ENCODE peak calls at places on chromosome 7, in six cellular contexts. Z, R, J, M, F and B are unnamed samples.

GRCh38 chr7:36787933-36788378 is 63.7 kb upstream of the AOAH start:
- DNase-seq in Z (no peak), R (peak), J (no peak), M (no peak), F (peak), B (no peak)

GRCh38 chr7:89283311-89283710 is 487.8 kb upstream of the TEX47 start:
- DNase-seq in Z (no peak), R (no peak), J (no peak), M (no peak), F (no peak), B (no peak)

GRCh38 chr7:109945820-109946518 is 1145.0 kb upstream of the LRRN3 start:
- DNase-seq in Z (no peak), R (no peak), J (no peak), M (no peak), F (no peak), B (no peak)

GRCh38 chr7:16514729-16515128 is 11.9 kb upstream of the LRRC72 start:
- DNase-seq in Z (no peak), R (no peak), J (no peak), M (no peak), F (no peak), B (no peak)

GRCh38 chr7:84529480-84530205 is 335.1 kb upstream of the SEMA3A start:
- DNase-seq in Z (no peak), R (no peak), J (peak), M (no peak), F (peak), B (peak)

GRCh38 chr7:27784399-27785053 is 44.6 kb downstream of the TAX1BP1 start:
- DNase-seq in Z (peak), R (peak), J (no peak), M (no peak), F (peak), B (no peak)

GRCh38 chr7:124263232-124263827 is 230.5 kb upstream of the TMEM229A start:
- DNase-seq in Z (no peak), R (no peak), J (no peak), M (no peak), F (no peak), B (no peak)

GRCh38 chr7:70104243-70104642 is 506.0 kb downstream of the AUTS2 start:
- DNase-seq in Z (no peak), R (no peak), J (no peak), M (no peak), F (no peak), B (no peak)

GRCh38 chr7:68185641-68186040 is 1189.0 kb downstream of the TYW1 start:
- DNase-seq in Z (peak), R (no peak), J (no peak), M (no peak), F (peak), B (no peak)

GRCh38 chr7:17679427-17679826 is 260.9 kb downstream of the SNX13 start:
- DNase-seq in Z (no peak), R (no peak), J (no peak), M (no peak), F (no peak), B (no peak)

GRCh38 chr7:21256310-21256877 is 171.5 kb upstream of the SP4 start:
- DNase-seq in Z (peak), R (peak), J (peak), M (no peak), F (peak), B (no peak)

GRCh38 chr7:42831051-42831952 is 80.6 kb downstream of the C7orf25 start:
- DNase-seq in Z (no peak), R (no peak), J (peak), M (peak), F (peak), B (peak)

GRCh38 chr7:44515595-44516268 is 25.3 kb upstream of the NUDCD3 start:
- DNase-seq in Z (no peak), R (no peak), J (no peak), M (no peak), F (no peak), B (no peak)

GRCh38 chr7:22129819-22130580 is 184.3 kb upstream of the CDCA7L start:
- DNase-seq in Z (no peak), R (no peak), J (no peak), M (no peak), F (no peak), B (no peak)

GRCh38 chr7:2964208-2964607 is 79.5 kb downstream of the CARD11 start:
- DNase-seq in Z (no peak), R (no peak), J (no peak), M (no peak), F (no peak), B (no peak)

GRCh38 chr7:132211971-132212370 is 364.3 kb downstream of the PLXNA4 start:
- DNase-seq in Z (peak), R (no peak), J (no peak), M (no peak), F (no peak), B (no peak)

GRCh38 chr7:108335264-108335918 is 120.8 kb downstream of the NRCAM start:
- DNase-seq in Z (no peak), R (no peak), J (no peak), M (no peak), F (no peak), B (no peak)

GRCh38 chr7:80659120-80660055 is 20.9 kb downstream of the CD36 start:
- DNase-seq in Z (peak), R (no peak), J (no peak), M (no peak), F (peak), B (no peak)

GRCh38 chr7:139673230-139673629 is 104.6 kb downstream of the HIPK2 start:
- DNase-seq in Z (peak), R (no peak), J (no peak), M (peak), F (no peak), B (no peak)

GRCh38 chr7:47549397-47549796 is 32.5 kb downstream of the TNS3 start:
- DNase-seq in Z (no peak), R (no peak), J (no peak), M (no peak), F (no peak), B (no peak)

GRCh38 chr7:84950836-84951235 is 236.0 kb downstream of the SEMA3D start:
- DNase-seq in Z (no peak), R (no peak), J (no peak), M (no peak), F (no peak), B (no peak)

GRCh38 chr7:158280467-158281154 is 307.0 kb downstream of the PTPRN2 start:
- DNase-seq in Z (no peak), R (no peak), J (no peak), M (no peak), F (no peak), B (no peak)

GRCh38 chr7:104931181-104931781 is 82.7 kb upstream of the KMT2E start:
- DNase-seq in Z (peak), R (no peak), J (no peak), M (peak), F (no peak), B (no peak)

GRCh38 chr7:29854257-29854938 is 48.1 kb downstream of the WIPF3 start:
- DNase-seq in Z (no peak), R (no peak), J (no peak), M (no peak), F (peak), B (no peak)

GRCh38 chr7:24920702-24921679 is 59.0 kb downstream of the OSBPL3 start:
- DNase-seq in Z (no peak), R (no peak), J (no peak), M (no peak), F (no peak), B (no peak)

GRCh38 chr7:22025075-22025474 is 79.4 kb upstream of the CDCA7L start:
- DNase-seq in Z (no peak), R (no peak), J (no peak), M (no peak), F (no peak), B (no peak)

GRCh38 chr7:158759245-158759614 is 54.6 kb upstream of the NCAPG2 start:
- DNase-seq in Z (no peak), R (no peak), J (no peak), M (no peak), F (no peak), B (no peak)

GRCh38 chr7:66283003-66283920 is 78.1 kb downstream of the TPST1 start:
- DNase-seq in Z (no peak), R (no peak), J (peak), M (no peak), F (no peak), B (peak)

GRCh38 chr7:100949227-100949930 is at the start of gene MUC3A:
- DNase-seq in Z (no peak), R (no peak), J (no peak), M (peak), F (peak), B (no peak)

GRCh38 chr7:2711895-2712675 is 24.1 kb downstream of the AMZ1 start:
- DNase-seq in Z (no peak), R (no peak), J (no peak), M (no peak), F (no peak), B (no peak)

GRCh38 chr7:122736183-122736582 is 33.5 kb upstream of the RNF148 start:
- DNase-seq in Z (no peak), R (no peak), J (no peak), M (no peak), F (no peak), B (no peak)

GRCh38 chr7:37089972-37090371 is 358.7 kb downstream of the ELMO1 start:
- DNase-seq in Z (no peak), R (no peak), J (no peak), M (no peak), F (no peak), B (no peak)

GRCh38 chr7:22631730-22632129 is 95.3 kb upstream of the IL6 start:
- DNase-seq in Z (no peak), R (no peak), J (no peak), M (no peak), F (no peak), B (no peak)

GRCh38 chr7:128042027-128042426 is 10.8 kb upstream of the LRRC4 start:
- DNase-seq in Z (no peak), R (no peak), J (no peak), M (no peak), F (no peak), B (no peak)

GRCh38 chr7:1747004-1747801 is 77.1 kb downstream of the ELFN1 start:
- DNase-seq in Z (no peak), R (no peak), J (no peak), M (no peak), F (no peak), B (no peak)

GRCh38 chr7:64559206-64559605 is 3.7 kb downstream of the ZNF680 start:
- DNase-seq in Z (no peak), R (no peak), J (no peak), M (no peak), F (no peak), B (no peak)

GRCh38 chr7:24882989-24883631 is 96.9 kb downstream of the OSBPL3 start:
- DNase-seq in Z (no peak), R (no peak), J (peak), M (no peak), F (no peak), B (peak)

GRCh38 chr7:28919510-28919909 is 38.6 kb downstream of the TRIL start:
- DNase-seq in Z (no peak), R (no peak), J (no peak), M (no peak), F (no peak), B (no peak)